ENCODE peak calls at places on chromosomes 12 and 14, in seven cellular contexts. V is OCI-LY7, P is tibial nerve, B is cardiac muscle cell, K is PC-3, A is A549, O is heart left ventricle. D is an unnamed sample.

GRCh38 chr14:106875503-106875902 is 1349.1 kb downstream of the TMEM121 start:
- DNase-seq in V (peak; percentile 86), P (no peak), B (no peak), K (no peak), A (no peak), O (no peak), D (peak; percentile 53)

GRCh38 chr12:53696655-53697321 is 20.9 kb upstream of the ATP5MC2 start:
- DNase-seq in V (no peak), P (no peak), B (no peak), K (no peak), A (no peak), O (no peak), D (no peak)

GRCh38 chr14:60723218-60724079 is 702 bp downstream of the SIX4 start:
- DNase-seq in V (peak; percentile 57), P (no peak), B (peak; percentile 66), K (peak; percentile 67), A (peak; percentile 61), O (peak; percentile 33), D (peak; percentile 34)

GRCh38 chr12:68565391-68565903 is 45.3 kb upstream of the RAP1B start:
- DNase-seq in V (no peak), P (no peak), B (peak; percentile 58), K (peak; percentile 96), A (peak; percentile 32), O (no peak), D (no peak)

GRCh38 chr14:65179918-65180724 is 77.8 kb upstream of the MAX start:
- DNase-seq in V (peak; percentile 52), P (no peak), B (peak; percentile 89), K (peak; percentile 90), A (peak; percentile 73), O (peak; percentile 60), D (peak; percentile 30)

GRCh38 chr14:92651793-92652382 is 96.5 kb downstream of the LGMN start:
- DNase-seq in V (no peak), P (peak; percentile 43), B (no peak), K (no peak), A (no peak), O (peak; percentile 78), D (peak; percentile 48)

GRCh38 chr14:106556665-106557289 is 1030.4 kb downstream of the TMEM121 start:
- DNase-seq in V (peak; percentile 66), P (peak; percentile 11), B (no peak), K (peak; percentile 13), A (peak; percentile 18), O (peak; percentile 37), D (peak; percentile 75)

GRCh38 chr12:78183854-78184253 is 353.2 kb downstream of the NAV3 start:
- DNase-seq in V (no peak), P (no peak), B (no peak), K (no peak), A (no peak), O (no peak), D (no peak)

GRCh38 chr12:6965026-6965661 is 5.3 kb downstream of the PHB2 start:
- DNase-seq in V (peak; percentile 86), P (peak; percentile 74), B (peak; percentile 93), K (peak; percentile 64), A (peak; percentile 93), O (peak; percentile 92), D (peak; percentile 95)

GRCh38 chr14:96385385-96385784 is 6.5 kb upstream of the AK7 start:
- DNase-seq in V (no peak), P (no peak), B (no peak), K (no peak), A (no peak), O (no peak), D (no peak)

GRCh38 chr12:4535092-4535491 is 3.6 kb upstream of the RAD51AP1 start:
- DNase-seq in V (peak; percentile 93), P (no peak), B (no peak), K (no peak), A (no peak), O (no peak), D (no peak)

GRCh38 chr14:97156705-97157104 is 359.5 kb downstream of the VRK1 start:
- DNase-seq in V (no peak), P (no peak), B (no peak), K (peak; percentile 23), A (no peak), O (no peak), D (no peak)

GRCh38 chr14:50083467-50084337 is 32.7 kb downstream of the VCPKMT start:
- DNase-seq in V (no peak), P (no peak), B (no peak), K (no peak), A (no peak), O (no peak), D (peak; percentile 17)

GRCh38 chr12:27331299-27331926 is 1.2 kb upstream of the BMAL2 start:
- DNase-seq in V (no peak), P (no peak), B (peak; percentile 89), K (peak; percentile 99), A (peak; percentile 83), O (no peak), D (no peak)

GRCh38 chr14:104664107-104664506 is 25.3 kb upstream of the INF2 start:
- DNase-seq in V (peak; percentile 32), P (no peak), B (no peak), K (no peak), A (no peak), O (no peak), D (no peak)

GRCh38 chr14:104665092-104665662 is 24.2 kb upstream of the INF2 start:
- DNase-seq in V (no peak), P (no peak), B (peak; percentile 40), K (no peak), A (no peak), O (no peak), D (no peak)

GRCh38 chr14:104665663-104666522 is 23.5 kb upstream of the INF2 start:
- DNase-seq in V (peak; percentile 64), P (peak; percentile 36), B (no peak), K (peak; percentile 37), A (peak; percentile 77), O (no peak), D (peak; percentile 64)

GRCh38 chr14:104664588-104664987 is 24.8 kb upstream of the INF2 start:
- DNase-seq in V (peak; percentile 45), P (no peak), B (no peak), K (no peak), A (no peak), O (no peak), D (no peak)

DNA sequence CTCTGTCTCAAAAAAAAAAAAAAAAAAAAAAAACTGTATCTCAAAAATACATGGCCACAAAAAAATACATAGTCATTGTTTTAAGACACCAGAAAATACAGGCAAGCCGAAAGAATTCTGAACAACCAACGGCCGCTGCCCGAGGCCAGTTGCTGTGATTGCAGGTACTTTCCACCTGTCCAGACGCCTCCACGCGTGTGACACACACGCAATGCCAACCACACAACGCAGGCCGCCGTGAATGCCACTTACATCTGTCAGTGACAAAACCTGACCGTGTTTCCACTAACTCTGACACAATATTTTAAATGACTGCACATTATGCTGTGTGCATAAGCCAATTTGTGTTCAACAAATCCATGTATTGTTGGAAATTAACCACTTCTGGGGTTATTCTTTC is 22.4 kb upstream of the INF2 start:
- DNase-seq in V (no peak), P (no peak), B (no peak), K (no peak), A (no peak), O (no peak), D (no peak)
- H3K4me1 ChIP-seq in V (peaks cover 35% of the 10 kb centered on the region), P (peaks cover 20% of the 10 kb centered on the region), B (peaks cover 5% of the 10 kb centered on the region), K (peaks cover 10% of the 10 kb centered on the region), A (peaks cover 22% of the 10 kb centered on the region), O (peaks cover 4% of the 10 kb centered on the region), D (peaks cover 6% of the 10 kb centered on the region)

GRCh38 chr12:50572275-50572674 is 67.5 kb downstream of the DIP2B start:
- DNase-seq in V (no peak), P (peak; percentile 42), B (peak; percentile 93), K (peak; percentile 58), A (peak; percentile 61), O (no peak), D (no peak)

GRCh38 chr12:50573271-50573670 is 68.5 kb downstream of the DIP2B start:
- DNase-seq in V (no peak), P (no peak), B (no peak), K (no peak), A (no peak), O (no peak), D (no peak)

GRCh38 chr12:50572760-50573159 is 68.0 kb downstream of the DIP2B start:
- DNase-seq in V (no peak), P (no peak), B (no peak), K (no peak), A (no peak), O (no peak), D (no peak)

GRCh38 chr12:50569876-50570275 is 65.1 kb downstream of the DIP2B start:
- DNase-seq in V (no peak), P (no peak), B (no peak), K (no peak), A (peak; percentile 61), O (no peak), D (no peak)

GRCh38 chr12:50574621-50575348 is 70.0 kb downstream of the DIP2B start:
- DNase-seq in V (no peak), P (no peak), B (no peak), K (no peak), A (no peak), O (no peak), D (no peak)
- H3K4me1 ChIP-seq in V (peaks cover 8% of the 10 kb centered on the region), P (peaks cover 45% of the 10 kb centered on the region), B (peaks cover 29% of the 10 kb centered on the region), K (peaks cover 19% of the 10 kb centered on the region), A (peaks cover 75% of the 10 kb centered on the region), O (peaks cover 58% of the 10 kb centered on the region), D (peaks cover 6% of the 10 kb centered on the region)

GRCh38 chr14:33469898-33470297 is 481.0 kb downstream of the EGLN3 start:
- DNase-seq in V (no peak), P (no peak), B (no peak), K (no peak), A (no peak), O (no peak), D (peak; percentile 39)

GRCh38 chr14:33477752-33478151 is 473.1 kb downstream of the EGLN3 start:
- DNase-seq in V (no peak), P (no peak), B (no peak), K (no peak), A (no peak), O (no peak), D (no peak)

GRCh38 chr14:33480589-33481184 is 470.2 kb downstream of the EGLN3 start:
- DNase-seq in V (no peak), P (no peak), B (no peak), K (no peak), A (no peak), O (no peak), D (no peak)

GRCh38 chr14:33475623-33476022 is 475.3 kb downstream of the EGLN3 start:
- DNase-seq in V (peak; percentile 11), P (peak; percentile 11), B (peak; percentile 59), K (peak; percentile 77), A (peak; percentile 27), O (peak; percentile 31), D (peak; percentile 70)
- H3K4me1 ChIP-seq in V (no peaks in the 10 kb centered on the region), P (no peaks in the 10 kb centered on the region), B (peaks cover 3% of the 10 kb centered on the region), K (peaks cover 6% of the 10 kb centered on the region), A (no peaks in the 10 kb centered on the region), O (no peaks in the 10 kb centered on the region), D (no peaks in the 10 kb centered on the region)

DNA sequence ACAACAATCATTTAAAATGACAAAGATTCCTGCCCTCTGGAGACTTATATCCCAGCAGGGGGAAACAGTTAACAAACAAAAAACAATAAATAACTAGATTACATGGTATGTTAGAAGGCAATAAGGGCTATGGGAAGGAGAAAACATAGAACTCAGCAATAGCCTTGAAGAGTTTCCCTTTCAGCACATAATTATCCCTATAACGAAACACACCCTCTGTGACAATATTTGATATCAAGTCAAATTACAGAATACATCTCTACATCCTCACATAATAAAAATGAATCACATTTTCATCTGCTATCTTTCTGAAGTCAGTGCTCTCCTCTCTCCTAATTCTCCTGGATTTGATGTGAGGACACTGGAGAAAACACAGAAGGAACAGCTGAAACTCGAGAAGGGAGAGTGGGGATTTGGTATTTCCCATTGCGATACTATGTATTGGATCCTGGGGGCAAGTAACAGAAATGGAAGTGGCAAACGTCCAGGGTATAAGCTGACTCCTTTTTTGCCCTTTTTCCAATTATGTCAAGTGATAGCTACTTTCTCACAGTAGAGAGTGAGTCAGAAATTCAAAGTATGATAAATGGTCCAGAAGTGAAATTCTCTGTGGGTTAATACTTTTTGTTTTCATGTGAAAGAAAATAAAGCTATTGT is 9.7 kb upstream of the PTGER2 start:
- DNase-seq in V (no peak), P (no peak), B (no peak), K (no peak), A (no peak), O (no peak), D (no peak)
- H3K4me1 ChIP-seq in V (no peaks in the 10 kb centered on the region), P (no peaks in the 10 kb centered on the region), B (no peaks in the 10 kb centered on the region), K (no peaks in the 10 kb centered on the region), A (no peaks in the 10 kb centered on the region), O (no peaks in the 10 kb centered on the region), D (no peaks in the 10 kb centered on the region)